ENCODE peak calls at places on chromosomes 1 and 21, in four cellular contexts. One of them, this sample, is unnamed.

GRCh38 chr1:82795503-82796149 is 994.9 kb downstream of the ADGRL2 start:
- DNase-seq in activated T-cell treated with anti-CD3 and anti-CD28 coated beads, Interleukin-2, amount 50 U/mL, for 1 hour: no peak
- DNase-seq in stimulated activated CD4-positive, alpha-beta T cell treated with anti-CD3 and anti-CD28 coated beads, Interleukin-1b, Interleukin-23, amount 100 ng/mL, for 4 hours: no peak
- DNase-seq in amniotic stem cell: no peak
- DNase-seq in this sample: no peak

GRCh38 chr1:204207136-204207616 is 6.6 kb downstream of the GOLT1A start:
- DNase-seq in activated T-cell treated with anti-CD3 and anti-CD28 coated beads, Interleukin-2, amount 50 U/mL, for 1 hour: peak; percentile 81
- DNase-seq in stimulated activated CD4-positive, alpha-beta T cell treated with anti-CD3 and anti-CD28 coated beads, Interleukin-1b, Interleukin-23, amount 100 ng/mL, for 4 hours: peak; percentile 75
- DNase-seq in amniotic stem cell: peak; percentile 12
- DNase-seq in this sample: peak; percentile 62

GRCh38 chr1:226625326-226625725 is 76.8 kb downstream of the STUM start:
- DNase-seq in activated T-cell treated with anti-CD3 and anti-CD28 coated beads, Interleukin-2, amount 50 U/mL, for 1 hour: no peak
- DNase-seq in stimulated activated CD4-positive, alpha-beta T cell treated with anti-CD3 and anti-CD28 coated beads, Interleukin-1b, Interleukin-23, amount 100 ng/mL, for 4 hours: no peak
- DNase-seq in amniotic stem cell: no peak
- DNase-seq in this sample: no peak

GRCh38 chr1:5913078-5913845 is 79.0 kb downstream of the NPHP4 start:
- DNase-seq in activated T-cell treated with anti-CD3 and anti-CD28 coated beads, Interleukin-2, amount 50 U/mL, for 1 hour: no peak
- DNase-seq in stimulated activated CD4-positive, alpha-beta T cell treated with anti-CD3 and anti-CD28 coated beads, Interleukin-1b, Interleukin-23, amount 100 ng/mL, for 4 hours: no peak
- DNase-seq in amniotic stem cell: no peak
- DNase-seq in this sample: no peak

GRCh38 chr1:177959793-177960515 is 9.9 kb downstream of the SEC16B start:
- DNase-seq in activated T-cell treated with anti-CD3 and anti-CD28 coated beads, Interleukin-2, amount 50 U/mL, for 1 hour: no peak
- DNase-seq in stimulated activated CD4-positive, alpha-beta T cell treated with anti-CD3 and anti-CD28 coated beads, Interleukin-1b, Interleukin-23, amount 100 ng/mL, for 4 hours: no peak
- DNase-seq in amniotic stem cell: peak; percentile 38
- DNase-seq in this sample: no peak

GRCh38 chr1:74455390-74455789 is 57.0 kb downstream of the LRRC53 start:
- DNase-seq in activated T-cell treated with anti-CD3 and anti-CD28 coated beads, Interleukin-2, amount 50 U/mL, for 1 hour: no peak
- DNase-seq in stimulated activated CD4-positive, alpha-beta T cell treated with anti-CD3 and anti-CD28 coated beads, Interleukin-1b, Interleukin-23, amount 100 ng/mL, for 4 hours: no peak
- DNase-seq in amniotic stem cell: no peak
- DNase-seq in this sample: no peak

GRCh38 chr1:41371630-41372599 is 10.7 kb downstream of the FOXO6 start:
- DNase-seq in activated T-cell treated with anti-CD3 and anti-CD28 coated beads, Interleukin-2, amount 50 U/mL, for 1 hour: no peak
- DNase-seq in stimulated activated CD4-positive, alpha-beta T cell treated with anti-CD3 and anti-CD28 coated beads, Interleukin-1b, Interleukin-23, amount 100 ng/mL, for 4 hours: no peak
- DNase-seq in amniotic stem cell: no peak
- DNase-seq in this sample: no peak

GRCh38 chr1:61183471-61184034 is 101.2 kb downstream of the NFIA start:
- DNase-seq in activated T-cell treated with anti-CD3 and anti-CD28 coated beads, Interleukin-2, amount 50 U/mL, for 1 hour: no peak
- DNase-seq in stimulated activated CD4-positive, alpha-beta T cell treated with anti-CD3 and anti-CD28 coated beads, Interleukin-1b, Interleukin-23, amount 100 ng/mL, for 4 hours: no peak
- DNase-seq in amniotic stem cell: no peak
- DNase-seq in this sample: peak; percentile 47

GRCh38 chr1:155309423-155310021 is 856 bp downstream of the FDPS start:
- DNase-seq in activated T-cell treated with anti-CD3 and anti-CD28 coated beads, Interleukin-2, amount 50 U/mL, for 1 hour: no peak
- DNase-seq in stimulated activated CD4-positive, alpha-beta T cell treated with anti-CD3 and anti-CD28 coated beads, Interleukin-1b, Interleukin-23, amount 100 ng/mL, for 4 hours: no peak
- DNase-seq in amniotic stem cell: no peak
- DNase-seq in this sample: peak; percentile 52

GRCh38 chr1:32142446-32143301 is 34.8 kb downstream of the KPNA6 start:
- DNase-seq in activated T-cell treated with anti-CD3 and anti-CD28 coated beads, Interleukin-2, amount 50 U/mL, for 1 hour: no peak
- DNase-seq in stimulated activated CD4-positive, alpha-beta T cell treated with anti-CD3 and anti-CD28 coated beads, Interleukin-1b, Interleukin-23, amount 100 ng/mL, for 4 hours: no peak
- DNase-seq in amniotic stem cell: peak; percentile 25
- DNase-seq in this sample: no peak

GRCh38 chr1:2255420-2256369 is 27.6 kb downstream of the SKI start:
- DNase-seq in activated T-cell treated with anti-CD3 and anti-CD28 coated beads, Interleukin-2, amount 50 U/mL, for 1 hour: peak; percentile 64
- DNase-seq in stimulated activated CD4-positive, alpha-beta T cell treated with anti-CD3 and anti-CD28 coated beads, Interleukin-1b, Interleukin-23, amount 100 ng/mL, for 4 hours: no peak
- DNase-seq in amniotic stem cell: no peak
- DNase-seq in this sample: no peak

GRCh38 chr1:21322681-21323016 is 32.4 kb upstream of the ECE1 start:
- DNase-seq in activated T-cell treated with anti-CD3 and anti-CD28 coated beads, Interleukin-2, amount 50 U/mL, for 1 hour: no peak
- DNase-seq in stimulated activated CD4-positive, alpha-beta T cell treated with anti-CD3 and anti-CD28 coated beads, Interleukin-1b, Interleukin-23, amount 100 ng/mL, for 4 hours: no peak
- DNase-seq in amniotic stem cell: no peak
- DNase-seq in this sample: no peak

GRCh38 chr1:31531177-31532000 is 44.9 kb upstream of the TINAGL1 start:
- DNase-seq in activated T-cell treated with anti-CD3 and anti-CD28 coated beads, Interleukin-2, amount 50 U/mL, for 1 hour: no peak
- DNase-seq in stimulated activated CD4-positive, alpha-beta T cell treated with anti-CD3 and anti-CD28 coated beads, Interleukin-1b, Interleukin-23, amount 100 ng/mL, for 4 hours: no peak
- DNase-seq in amniotic stem cell: no peak
- DNase-seq in this sample: no peak

GRCh38 chr1:150997949-150998348 is 8.8 kb downstream of the MINDY1 start:
- DNase-seq in activated T-cell treated with anti-CD3 and anti-CD28 coated beads, Interleukin-2, amount 50 U/mL, for 1 hour: no peak
- DNase-seq in stimulated activated CD4-positive, alpha-beta T cell treated with anti-CD3 and anti-CD28 coated beads, Interleukin-1b, Interleukin-23, amount 100 ng/mL, for 4 hours: no peak
- DNase-seq in amniotic stem cell: no peak
- DNase-seq in this sample: no peak

GRCh38 chr21:42063206-42063577 is 7.9 kb upstream of the UMODL1 start:
- DNase-seq in activated T-cell treated with anti-CD3 and anti-CD28 coated beads, Interleukin-2, amount 50 U/mL, for 1 hour: peak; percentile 45
- DNase-seq in stimulated activated CD4-positive, alpha-beta T cell treated with anti-CD3 and anti-CD28 coated beads, Interleukin-1b, Interleukin-23, amount 100 ng/mL, for 4 hours: no peak
- DNase-seq in amniotic stem cell: no peak
- DNase-seq in this sample: peak; percentile 72

GRCh38 chr1:205924436-205924742 is 18.9 kb downstream of the SLC26A9 start:
- DNase-seq in activated T-cell treated with anti-CD3 and anti-CD28 coated beads, Interleukin-2, amount 50 U/mL, for 1 hour: no peak
- DNase-seq in stimulated activated CD4-positive, alpha-beta T cell treated with anti-CD3 and anti-CD28 coated beads, Interleukin-1b, Interleukin-23, amount 100 ng/mL, for 4 hours: no peak
- DNase-seq in amniotic stem cell: no peak
- DNase-seq in this sample: no peak

GRCh38 chr21:46128106-46128982 is 27.0 kb downstream of the FTCD start:
- DNase-seq in activated T-cell treated with anti-CD3 and anti-CD28 coated beads, Interleukin-2, amount 50 U/mL, for 1 hour: no peak
- DNase-seq in stimulated activated CD4-positive, alpha-beta T cell treated with anti-CD3 and anti-CD28 coated beads, Interleukin-1b, Interleukin-23, amount 100 ng/mL, for 4 hours: no peak
- DNase-seq in amniotic stem cell: no peak
- DNase-seq in this sample: no peak

GRCh38 chr1:4093856-4094565 is 193.9 kb upstream of the C1orf174 start:
- DNase-seq in activated T-cell treated with anti-CD3 and anti-CD28 coated beads, Interleukin-2, amount 50 U/mL, for 1 hour: no peak
- DNase-seq in stimulated activated CD4-positive, alpha-beta T cell treated with anti-CD3 and anti-CD28 coated beads, Interleukin-1b, Interleukin-23, amount 100 ng/mL, for 4 hours: no peak
- DNase-seq in amniotic stem cell: no peak
- DNase-seq in this sample: no peak

GRCh38 chr1:5739561-5740078 is 252.6 kb downstream of the NPHP4 start:
- DNase-seq in activated T-cell treated with anti-CD3 and anti-CD28 coated beads, Interleukin-2, amount 50 U/mL, for 1 hour: no peak
- DNase-seq in stimulated activated CD4-positive, alpha-beta T cell treated with anti-CD3 and anti-CD28 coated beads, Interleukin-1b, Interleukin-23, amount 100 ng/mL, for 4 hours: no peak
- DNase-seq in amniotic stem cell: no peak
- DNase-seq in this sample: no peak

GRCh38 chr1:171788696-171789095 is 7.2 kb downstream of the METTL13 start:
- DNase-seq in activated T-cell treated with anti-CD3 and anti-CD28 coated beads, Interleukin-2, amount 50 U/mL, for 1 hour: no peak
- DNase-seq in stimulated activated CD4-positive, alpha-beta T cell treated with anti-CD3 and anti-CD28 coated beads, Interleukin-1b, Interleukin-23, amount 100 ng/mL, for 4 hours: no peak
- DNase-seq in amniotic stem cell: peak; percentile 43
- DNase-seq in this sample: no peak

GRCh38 chr1:84583648-84584047 is 9.4 kb upstream of the CTBS start:
- DNase-seq in activated T-cell treated with anti-CD3 and anti-CD28 coated beads, Interleukin-2, amount 50 U/mL, for 1 hour: no peak
- DNase-seq in stimulated activated CD4-positive, alpha-beta T cell treated with anti-CD3 and anti-CD28 coated beads, Interleukin-1b, Interleukin-23, amount 100 ng/mL, for 4 hours: no peak
- DNase-seq in amniotic stem cell: no peak
- DNase-seq in this sample: no peak

GRCh38 chr1:51755437-51755836 is 123.1 kb downstream of the NRDC start:
- DNase-seq in activated T-cell treated with anti-CD3 and anti-CD28 coated beads, Interleukin-2, amount 50 U/mL, for 1 hour: no peak
- DNase-seq in stimulated activated CD4-positive, alpha-beta T cell treated with anti-CD3 and anti-CD28 coated beads, Interleukin-1b, Interleukin-23, amount 100 ng/mL, for 4 hours: no peak
- DNase-seq in amniotic stem cell: no peak
- DNase-seq in this sample: no peak

GRCh38 chr1:21216835-21217811 is 40.4 kb upstream of the EIF4G3 start:
- DNase-seq in activated T-cell treated with anti-CD3 and anti-CD28 coated beads, Interleukin-2, amount 50 U/mL, for 1 hour: peak; percentile 70
- DNase-seq in stimulated activated CD4-positive, alpha-beta T cell treated with anti-CD3 and anti-CD28 coated beads, Interleukin-1b, Interleukin-23, amount 100 ng/mL, for 4 hours: peak; percentile 59
- DNase-seq in amniotic stem cell: no peak
- DNase-seq in this sample: peak; percentile 51

GRCh38 chr21:42473495-42474042 is 22.5 kb downstream of the RSPH1 start:
- DNase-seq in activated T-cell treated with anti-CD3 and anti-CD28 coated beads, Interleukin-2, amount 50 U/mL, for 1 hour: no peak
- DNase-seq in stimulated activated CD4-positive, alpha-beta T cell treated with anti-CD3 and anti-CD28 coated beads, Interleukin-1b, Interleukin-23, amount 100 ng/mL, for 4 hours: no peak
- DNase-seq in amniotic stem cell: no peak
- DNase-seq in this sample: no peak

This sample was measured in lung.